ENCODE peak calls at places on chromosomes 12 and 14, in six cellular contexts. A is fibroblast of mammary gland, Q is T-helper 17 cell, H is endodermal cell, K is activated T-helper 1 cell treated with Interleukin-2 at 50 U/mL for 16 hours, M is lower leg skin. F is an unnamed sample.

GRCh38 chr14:94320243-94320642 is 2.9 kb downstream of the SERPINA6 start:
- DNase-seq in A (no peak), Q (no peak), H (no peak), K (no peak), M (no peak), F (no peak)

GRCh38 chr12:131104464-131105350 is 151.0 kb downstream of the ADGRD1 start:
- DNase-seq in A (peak), Q (peak), H (peak), K (peak), M (peak), F (peak)

GRCh38 chr14:53384536-53384935 is 231.4 kb upstream of the DDHD1 start:
- DNase-seq in A (no peak), Q (no peak), H (no peak), K (no peak), M (no peak), F (no peak)

GRCh38 chr12:8226355-8226754 is 1.1 kb downstream of the FAM90A1 start:
- DNase-seq in A (no peak), Q (no peak), H (peak), K (no peak), M (no peak), F (no peak)

GRCh38 chr14:32761381-32761968 is 177.2 kb upstream of the NPAS3 start:
- DNase-seq in A (peak), Q (no peak), H (no peak), K (no peak), M (no peak), F (no peak)

GRCh38 chr14:100333867-100334266 is 10.7 kb downstream of the SLC25A47 start:
- DNase-seq in A (no peak), Q (no peak), H (no peak), K (no peak), M (no peak), F (no peak)

GRCh38 chr14:33629721-33630287 is 321.1 kb downstream of the EGLN3 start:
- DNase-seq in A (no peak), Q (no peak), H (no peak), K (no peak), M (no peak), F (no peak)

GRCh38 chr14:70833884-70834283 is 24.6 kb upstream of the MAP3K9 start:
- DNase-seq in A (no peak), Q (no peak), H (no peak), K (no peak), M (no peak), F (no peak)

GRCh38 chr14:74575936-74576335 is 36.1 kb downstream of the LTBP2 start:
- DNase-seq in A (no peak), Q (no peak), H (no peak), K (no peak), M (no peak), F (no peak)

GRCh38 chr14:76040704-76041103 is 55.1 kb downstream of the IFT43 start:
- DNase-seq in A (no peak), Q (no peak), H (no peak), K (no peak), M (no peak), F (no peak)

GRCh38 chr14:77009014-77009413 is 19.5 kb downstream of the IRF2BPL start:
- DNase-seq in A (no peak), Q (no peak), H (no peak), K (no peak), M (no peak), F (no peak)

GRCh38 chr12:34398366-34398705 is 376.0 kb downstream of the ALG10 start:
- DNase-seq in A (no peak), Q (peak), H (no peak), K (no peak), M (peak), F (no peak)

GRCh38 chr12:68609955-68610434 is 704 bp upstream of the RAP1B start:
- DNase-seq in A (peak), Q (no peak), H (no peak), K (no peak), M (no peak), F (no peak)

GRCh38 chr12:5945071-5946008 is at the start of gene ANO2:
- DNase-seq in A (no peak), Q (no peak), H (peak), K (no peak), M (no peak), F (no peak)

GRCh38 chr12:33876618-33877017 is 145.7 kb upstream of the ALG10 start:
- DNase-seq in A (no peak), Q (no peak), H (peak), K (no peak), M (no peak), F (no peak)

GRCh38 chr14:75648066-75648838 is 12.4 kb downstream of the ERG28 start:
- DNase-seq in A (peak), Q (no peak), H (no peak), K (no peak), M (no peak), F (no peak)

GRCh38 chr12:57190037-57190436 is 26.6 kb upstream of the NXPH4 start:
- DNase-seq in A (peak), Q (no peak), H (no peak), K (no peak), M (no peak), F (no peak)

GRCh38 chr12:66716522-66716921 is 37.6 kb upstream of the GRIP1 start:
- DNase-seq in A (no peak), Q (no peak), H (no peak), K (no peak), M (no peak), F (no peak)

GRCh38 chr14:82385043-82385442 is 851.4 kb upstream of the SEL1L start:
- DNase-seq in A (peak), Q (no peak), H (no peak), K (no peak), M (no peak), F (no peak)

GRCh38 chr14:70904376-70904775 is 2.9 kb upstream of the PCNX1 start:
- DNase-seq in A (no peak), Q (no peak), H (no peak), K (no peak), M (no peak), F (no peak)

GRCh38 chr14:67574806-67575205 is 25.3 kb downstream of the PIGH start:
- DNase-seq in A (no peak), Q (no peak), H (no peak), K (no peak), M (no peak), F (no peak)

GRCh38 chr14:93114068-93114710 is 1.5 kb downstream of the ITPK1 start:
- DNase-seq in A (no peak), Q (no peak), H (no peak), K (no peak), M (no peak), F (no peak)

GRCh38 chr14:32072701-32073100 is 4.4 kb upstream of the ARHGAP5 start:
- DNase-seq in A (no peak), Q (no peak), H (no peak), K (no peak), M (no peak), F (no peak)

GRCh38 chr12:52689936-52690335 is 9.7 kb upstream of the KRT1 start:
- DNase-seq in A (no peak), Q (no peak), H (no peak), K (no peak), M (no peak), F (no peak)

GRCh38 chr12:128702344-128702743 is 121.4 kb downstream of the SLC15A4 start:
- DNase-seq in A (no peak), Q (no peak), H (no peak), K (no peak), M (no peak), F (no peak)

GRCh38 chr14:53842938-53843337 is 113.7 kb downstream of the BMP4 start:
- DNase-seq in A (no peak), Q (no peak), H (no peak), K (no peak), M (no peak), F (no peak)

GRCh38 chr14:34368115-34368970 is 93.7 kb downstream of the SPTSSA start:
- DNase-seq in A (peak), Q (no peak), H (no peak), K (no peak), M (no peak), F (no peak)

GRCh38 chr12:121903202-121903601 is 14.6 kb downstream of the PSMD9 start:
- DNase-seq in A (no peak), Q (no peak), H (no peak), K (no peak), M (no peak), F (no peak)

GRCh38 chr12:72139411-72139810 is 132.8 kb upstream of the TRHDE start:
- DNase-seq in A (no peak), Q (no peak), H (no peak), K (no peak), M (no peak), F (no peak)